ENCODE peak calls at places on chromosomes 4 and X, in five cellular contexts. M is adrenal gland, R is left ventricle myocardium inferior, O is lower lobe of right lung, U is upper lobe of right lung. X is an unnamed sample.

GRCh38 chr4:24644983-24645764 is 60.8 kb upstream of the DHX15 start:
- DNase-seq in M (no peak), R (no peak), O (no peak), U (no peak), X (no peak)

GRCh38 chr4:1711055-1711905 is 839 bp downstream of the SLBP start:
- DNase-seq in M (peak; percentile 77), R (peak; percentile 50), O (peak; percentile 70), U (peak; percentile 76), X (peak; percentile 55)

GRCh38 chr4:54090804-54091623 is 8.9 kb upstream of the GSX2 start:
- DNase-seq in M (no peak), R (peak; percentile 45), O (peak; percentile 57), U (peak; percentile 75), X (no peak)

GRCh38 chr4:83128235-83128929 is 13.9 kb upstream of the PLAC8 start:
- DNase-seq in M (no peak), R (no peak), O (no peak), U (no peak), X (no peak)

GRCh38 chr4:648579-649292 is 23.4 kb downstream of the PDE6B start:
- DNase-seq in M (no peak), R (no peak), O (peak; percentile 43), U (no peak), X (no peak)

GRCh38 chr4:107896651-107897050 is 34.7 kb upstream of the CYP2U1 start:
- DNase-seq in M (no peak), R (no peak), O (no peak), U (no peak), X (no peak)

GRCh38 chr4:20773144-20773997 is 73.1 kb downstream of the PACRGL start:
- DNase-seq in M (peak; percentile 47), R (no peak), O (peak; percentile 47), U (no peak), X (no peak)

GRCh38 chr4:123562994-123563745 is 166.6 kb downstream of the SPRY1 start:
- DNase-seq in M (no peak), R (no peak), O (no peak), U (no peak), X (no peak)

GRCh38 chr4:173525118-173526033 is 4.7 kb downstream of the HAND2 start:
- DNase-seq in M (no peak), R (no peak), O (no peak), U (no peak), X (no peak)

GRCh38 chr4:151530783-151531182 is 121.8 kb downstream of the FHIP1A start:
- DNase-seq in M (no peak), R (no peak), O (no peak), U (no peak), X (no peak)

DNA sequence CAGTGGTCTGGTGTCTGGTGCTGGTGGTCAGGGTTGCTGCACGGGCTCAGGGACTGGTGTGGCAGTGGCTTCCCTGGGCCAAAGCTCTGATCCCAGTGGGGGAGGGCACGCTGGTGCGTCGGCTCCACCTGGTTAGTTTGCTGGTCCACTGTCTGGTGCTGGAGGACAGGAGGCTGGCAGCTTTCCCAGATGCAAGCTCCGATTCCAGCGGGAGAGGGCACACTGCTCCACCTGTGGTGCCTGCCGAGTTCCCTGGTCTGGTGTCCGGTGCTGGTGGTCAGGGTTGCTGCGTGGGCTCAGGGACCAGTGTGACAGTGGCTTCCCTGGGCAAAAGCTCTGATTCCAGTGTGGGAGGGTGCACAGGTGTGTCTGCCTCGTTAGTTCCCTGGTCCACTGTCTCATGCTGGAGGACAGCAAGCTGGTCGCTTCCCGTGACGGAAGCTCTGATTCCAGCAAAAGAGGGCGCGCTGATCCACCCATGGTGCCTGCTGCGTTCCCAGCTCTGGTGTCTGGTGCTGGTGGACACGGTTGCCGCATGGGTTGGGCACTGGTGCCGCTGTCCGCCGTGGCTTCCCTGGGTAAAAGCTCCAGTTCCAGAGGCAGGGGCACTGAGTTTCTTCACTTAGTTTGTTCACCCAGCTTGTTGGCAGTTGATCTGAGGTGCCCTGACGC is 5.8 kb downstream of the VMA21 start:
- DNase-seq in M (peak; percentile 70), R (peak; percentile 26), O (peak; percentile 42), U (peak; percentile 60), X (peak; percentile 8)
- TF ChIP-seq CTCF in M (peak; percentile 26), R (no peak), O (no peak), U (no peak), X (no peak)

DNA sequence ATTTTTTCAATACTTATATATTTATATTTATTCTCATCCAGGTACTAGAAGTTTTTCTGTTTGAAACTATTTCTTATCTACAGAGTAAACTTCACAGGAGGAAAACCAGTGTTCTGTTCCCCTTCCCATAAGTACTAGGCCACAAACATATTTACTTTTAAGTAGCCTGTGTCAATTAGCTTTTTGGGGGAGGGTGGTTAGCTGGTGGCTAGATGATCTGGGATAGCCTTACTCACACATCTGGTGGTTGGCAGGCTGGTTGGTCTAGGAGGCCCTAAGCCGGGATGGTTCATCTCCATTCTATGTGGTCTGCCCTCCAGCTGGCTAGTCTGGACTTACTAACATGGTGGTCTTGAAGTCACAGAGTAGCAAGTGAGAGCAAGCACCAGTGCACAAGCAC is 6.2 kb downstream of the JADE3 start:
- DNase-seq in M (no peak), R (no peak), O (no peak), U (no peak), X (no peak)
- H3K4me1 ChIP-seq in M (no peaks in the 10 kb centered on the region), R (peaks cover 20% of the 10 kb centered on the region), O (no peaks in the 10 kb centered on the region), U (no peaks in the 10 kb centered on the region), X (no peaks in the 10 kb centered on the region)

GRCh38 chrX:1053072-1053471 is 159.4 kb downstream of the CRLF2 start:
- DNase-seq in M (no peak), R (no peak), O (no peak), U (no peak), X (no peak)
- H3K9me3 ChIP-seq in M (no peaks in the 10 kb centered on the region), R (peaks cover 57% of the 10 kb centered on the region), O (peaks cover 28% of the 10 kb centered on the region), U (peaks cover 9% of the 10 kb centered on the region), X (peaks cover 5% of the 10 kb centered on the region)

GRCh38 chr4:144787365-144788263 is 141.7 kb downstream of the HHIP start:
- DNase-seq in M (no peak), R (no peak), O (no peak), U (no peak), X (no peak)
- TF ChIP-seq CTCF in M (peak; percentile 62), R (peak; percentile 59), O (peak; percentile 55), U (peak; percentile 50), X (peak; percentile 11)

GRCh38 chr4:186829097-186829496 is 105.4 kb upstream of the FAT1 start:
- DNase-seq in M (no peak), R (no peak), O (no peak), U (no peak), X (no peak)

GRCh38 chr4:186829740-186830449 is 106.2 kb upstream of the FAT1 start:
- DNase-seq in M (no peak), R (no peak), O (no peak), U (no peak), X (no peak)

GRCh38 chr4:186826866-186827541 is 103.3 kb upstream of the FAT1 start:
- DNase-seq in M (no peak), R (no peak), O (no peak), U (no peak), X (no peak)

GRCh38 chr4:186825069-186825468 is 101.4 kb upstream of the FAT1 start:
- DNase-seq in M (no peak), R (no peak), O (no peak), U (no peak), X (no peak)

GRCh38 chr4:186827542-186827887 is 103.9 kb upstream of the FAT1 start:
- DNase-seq in M (no peak), R (no peak), O (no peak), U (no peak), X (no peak)
- H3K4me1 ChIP-seq in M (no peaks in the 10 kb centered on the region), R (no peaks in the 10 kb centered on the region), O (no peaks in the 10 kb centered on the region), U (no peaks in the 10 kb centered on the region), X (no peaks in the 10 kb centered on the region)

GRCh38 chrX:66674506-66674905 is 35.6 kb upstream of the EDA2R start:
- DNase-seq in M (no peak), R (no peak), O (no peak), U (no peak), X (no peak)
- H3K9me3 ChIP-seq in M (no peaks in the 10 kb centered on the region), R (peaks cover 5% of the 10 kb centered on the region), O (no peaks in the 10 kb centered on the region), U (no peaks in the 10 kb centered on the region), X (no peaks in the 10 kb centered on the region)

GRCh38 chr4:148868207-148868606 is 426.0 kb upstream of the NR3C2 start:
- DNase-seq in M (no peak), R (no peak), O (no peak), U (no peak), X (no peak)

DNA sequence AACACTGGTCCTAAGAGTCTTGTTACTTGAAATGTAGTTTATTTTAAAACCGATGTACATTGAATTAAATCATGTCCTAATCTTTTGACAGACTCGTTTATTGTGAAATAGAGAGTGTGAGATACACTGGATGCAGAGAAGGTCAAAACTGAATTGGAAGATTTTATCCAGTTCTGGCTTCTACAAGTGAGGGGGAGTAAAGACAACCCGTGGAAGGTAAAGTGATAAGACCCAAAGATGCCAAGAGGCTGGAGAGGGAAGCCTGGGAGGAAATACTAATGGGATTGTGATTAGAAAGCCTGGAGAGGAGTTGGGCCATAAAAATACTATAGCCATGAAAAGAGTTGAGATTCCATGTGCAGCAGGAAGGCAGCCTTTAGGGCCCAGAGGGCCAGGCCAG is 424.5 kb upstream of the NR3C2 start:
- DNase-seq in M (no peak), R (no peak), O (no peak), U (no peak), X (no peak)
- TF ChIP-seq CTCF in M (no peak), R (no peak), O (no peak), U (no peak), X (no peak)

GRCh38 chrX:10117301-10117700 is 39.5 kb upstream of the CLCN4 start:
- DNase-seq in M (no peak), R (no peak), O (no peak), U (no peak), X (no peak)
- H3K4me1 ChIP-seq in M (no peaks in the 10 kb centered on the region), R (peaks cover 32% of the 10 kb centered on the region), O (peaks cover 30% of the 10 kb centered on the region), U (peaks cover 3% of the 10 kb centered on the region), X (peaks cover 11% of the 10 kb centered on the region)

DNA sequence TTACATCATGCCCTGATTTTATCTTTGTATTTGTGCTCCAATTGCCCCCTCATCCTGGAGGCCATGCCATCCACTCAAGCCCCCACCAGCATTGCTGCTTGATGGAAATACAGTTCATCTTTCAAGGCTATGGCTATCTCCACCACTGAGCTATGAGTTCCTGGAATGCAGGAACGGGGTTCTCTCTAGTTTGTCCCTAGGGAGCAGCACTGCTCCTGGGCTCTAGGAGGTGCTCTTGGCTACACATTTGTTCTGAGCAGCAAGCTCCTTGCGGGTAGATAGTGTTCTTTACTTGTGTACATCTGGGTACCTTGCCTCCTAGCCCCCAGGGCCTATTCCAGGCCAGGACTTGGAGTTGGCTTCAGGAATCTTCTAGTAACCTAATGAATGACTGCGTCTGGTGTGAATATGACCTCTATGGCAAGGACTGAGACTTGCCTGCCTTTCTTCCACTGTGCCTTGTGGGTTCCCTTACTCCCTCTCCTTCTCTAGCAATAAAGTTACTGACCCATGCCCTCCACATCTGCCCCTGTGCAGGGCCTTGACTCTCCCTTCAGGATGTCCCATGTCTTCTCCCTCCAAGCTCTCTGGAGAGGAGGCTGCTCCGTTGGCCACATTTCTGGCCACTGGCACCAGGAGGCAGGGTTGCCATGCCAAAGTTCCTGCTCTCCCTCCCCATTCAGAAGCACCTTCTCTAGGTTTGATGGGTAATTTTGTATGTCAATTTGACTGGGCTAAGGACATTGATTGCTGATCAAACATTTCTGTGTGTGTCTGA is 7.6 kb downstream of the CITED1 start:
- DNase-seq in M (no peak), R (no peak), O (no peak), U (no peak), X (no peak)
- H3K9me3 ChIP-seq in M (no peaks in the 10 kb centered on the region), R (no peaks in the 10 kb centered on the region), O (no peaks in the 10 kb centered on the region), U (no peaks in the 10 kb centered on the region), X (no peaks in the 10 kb centered on the region)

X was measured in gastrocnemius medialis.